ENCODE peak calls at places on chromosomes 13 and 19, in eight cellular contexts. Q is ovary, Z is transverse colon, T is suprapubic skin, A is tibial nerve, J is Peyer's patch, V is esophagus squamous epithelium, B is gastrocnemius medialis. Y is an unnamed sample.

GRCh38 chr19:20359933-20360720 is 193.1 kb downstream of the ZNF486 start:
- DNase-seq in Q (no peak), Z (no peak), T (no peak), A (no peak), J (no peak), V (no peak), B (no peak), Y (no peak)

GRCh38 chr13:84870190-84870589 is 929.0 kb downstream of the SLITRK6 start:
- DNase-seq in Q (no peak), Z (no peak), T (no peak), A (no peak), J (no peak), V (no peak), B (no peak), Y (no peak)

GRCh38 chr19:47479701-47480503 is 4.1 kb downstream of the KPTN start:
- DNase-seq in Q (no peak), Z (no peak), T (no peak), A (no peak), J (no peak), V (no peak), B (no peak), Y (no peak)

GRCh38 chr13:101942535-101943157 is 459.2 kb downstream of the FGF14 start:
- DNase-seq in Q (no peak), Z (no peak), T (no peak), A (no peak), J (no peak), V (no peak), B (no peak), Y (no peak)

GRCh38 chr19:55613930-55614710 is 8.7 kb downstream of the ZNF865 start:
- DNase-seq in Q (no peak), Z (no peak), T (no peak), A (no peak), J (no peak), V (no peak), B (no peak), Y (no peak)

GRCh38 chr13:51916962-51917361 is 55.2 kb downstream of the CCDC70 start:
- DNase-seq in Q (no peak), Z (no peak), T (no peak), A (no peak), J (no peak), V (no peak), B (no peak), Y (no peak)

GRCh38 chr13:20161275-20161950 is 561 bp upstream of the GJA3 start:
- DNase-seq in Q (no peak), Z (peak), T (no peak), A (no peak), J (no peak), V (no peak), B (no peak), Y (no peak)

GRCh38 chr13:113728571-113729054 is 30.4 kb upstream of the TMEM255B start:
- DNase-seq in Q (no peak), Z (no peak), T (peak), A (no peak), J (peak), V (no peak), B (no peak), Y (no peak)

GRCh38 chr13:27113436-27113835 is 58.2 kb downstream of the USP12 start:
- DNase-seq in Q (no peak), Z (no peak), T (no peak), A (no peak), J (no peak), V (no peak), B (no peak), Y (no peak)

GRCh38 chr19:42343344-42344110 is 18.1 kb downstream of the MEGF8 start:
- DNase-seq in Q (no peak), Z (no peak), T (no peak), A (no peak), J (no peak), V (no peak), B (no peak), Y (no peak)

GRCh38 chr13:47904239-47904638 is 96.8 kb downstream of the SUCLA2 start:
- DNase-seq in Q (no peak), Z (no peak), T (no peak), A (no peak), J (no peak), V (no peak), B (no peak), Y (peak)

GRCh38 chr13:27037571-27037970 is 134.0 kb downstream of the USP12 start:
- DNase-seq in Q (no peak), Z (no peak), T (no peak), A (no peak), J (no peak), V (no peak), B (no peak), Y (no peak)

GRCh38 chr13:113763961-113764792 is 5.2 kb downstream of the TMEM255B start:
- DNase-seq in Q (no peak), Z (no peak), T (no peak), A (no peak), J (peak), V (no peak), B (no peak), Y (no peak)

GRCh38 chr13:109131698-109132257 is 502.4 kb downstream of the MYO16 start:
- DNase-seq in Q (no peak), Z (no peak), T (no peak), A (no peak), J (no peak), V (no peak), B (no peak), Y (no peak)

GRCh38 chr19:47507031-47507430 is 7.8 kb downstream of the NAPA start:
- DNase-seq in Q (no peak), Z (no peak), T (no peak), A (no peak), J (no peak), V (no peak), B (no peak), Y (no peak)

GRCh38 chr13:77918391-77919261 is at the start of gene EDNRB:
- DNase-seq in Q (peak), Z (peak), T (peak), A (peak), J (peak), V (no peak), B (no peak), Y (no peak)

DNA sequence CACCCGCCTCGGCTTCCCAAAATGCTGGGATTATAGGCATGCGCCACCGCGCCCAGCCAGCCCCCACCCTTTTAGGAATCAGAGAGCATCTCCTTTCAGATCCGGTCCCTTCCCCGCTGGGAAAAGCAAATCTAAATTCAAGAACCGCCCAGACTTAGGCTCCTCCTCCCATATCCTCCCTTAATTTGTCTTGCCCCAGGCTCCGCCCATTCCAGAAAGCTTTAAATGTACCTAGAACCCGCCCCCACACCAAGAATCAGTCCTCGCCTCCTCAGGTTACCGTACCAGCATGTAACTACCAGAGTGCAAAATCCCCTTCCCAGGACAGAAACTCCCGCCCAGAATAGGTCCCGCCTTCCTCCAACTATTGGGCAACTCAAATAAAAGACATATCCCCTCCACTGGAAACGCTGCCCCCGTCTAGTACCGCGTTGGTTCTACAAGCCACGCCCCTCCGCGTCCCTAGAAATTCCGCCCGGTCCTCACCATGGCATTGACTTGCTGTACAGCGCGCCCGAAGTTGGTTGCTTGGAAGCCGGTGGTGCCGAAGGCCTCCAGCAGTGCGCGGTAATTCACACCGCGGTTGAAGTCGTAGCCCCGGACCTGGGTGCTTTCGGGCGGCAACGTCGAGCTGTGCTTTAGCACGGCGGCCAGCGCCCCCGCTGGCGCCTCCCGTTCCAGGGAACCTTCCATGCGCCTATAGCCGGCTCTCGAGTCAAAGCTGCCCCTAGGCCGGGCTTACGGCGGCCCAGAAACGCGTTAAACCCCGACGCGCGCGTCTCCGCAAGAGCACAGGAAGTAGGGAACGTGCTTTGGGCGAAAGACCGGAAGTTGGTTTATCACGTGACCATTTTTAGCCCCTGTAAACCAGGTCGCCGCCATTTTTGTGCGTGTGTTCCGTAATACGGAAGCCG is at the start of gene DHPS:
- DNase-seq in Q (peak), Z (peak), T (peak), A (peak), J (peak), V (peak), B (peak), Y (peak)
- TF ChIP-seq POLR2A in Q (peak), Z (peak), T (peak), A (peak), J (peak), V (no peak), B (peak), Y (peak)

GRCh38 chr19:14006766-14007562 is 844 bp upstream of the RFX1 start:
- DNase-seq in Q (no peak), Z (no peak), T (peak), A (no peak), J (no peak), V (no peak), B (no peak), Y (peak)
- TF ChIP-seq POLR2A in Q (peak), Z (peak), T (peak), A (peak), J (peak), V (no peak), B (peak), Y (peak)

GRCh38 chr19:2427323-2428026 is at the start of gene TIMM13:
- DNase-seq in Q (peak), Z (peak), T (peak), A (peak), J (peak), V (peak), B (peak), Y (peak)
- TF ChIP-seq POLR2A in Q (peak), Z (peak), T (peak), A (peak), J (peak), V (no peak), B (peak), Y (peak)

GRCh38 chr19:36054733-36055686 is at the start of gene WDR62:
- DNase-seq in Q (peak), Z (peak), T (peak), A (peak), J (peak), V (peak), B (peak), Y (peak)
- TF ChIP-seq POLR2A in Q (no peak), Z (no peak), T (no peak), A (no peak), J (no peak), V (no peak), B (no peak), Y (peak)

DNA sequence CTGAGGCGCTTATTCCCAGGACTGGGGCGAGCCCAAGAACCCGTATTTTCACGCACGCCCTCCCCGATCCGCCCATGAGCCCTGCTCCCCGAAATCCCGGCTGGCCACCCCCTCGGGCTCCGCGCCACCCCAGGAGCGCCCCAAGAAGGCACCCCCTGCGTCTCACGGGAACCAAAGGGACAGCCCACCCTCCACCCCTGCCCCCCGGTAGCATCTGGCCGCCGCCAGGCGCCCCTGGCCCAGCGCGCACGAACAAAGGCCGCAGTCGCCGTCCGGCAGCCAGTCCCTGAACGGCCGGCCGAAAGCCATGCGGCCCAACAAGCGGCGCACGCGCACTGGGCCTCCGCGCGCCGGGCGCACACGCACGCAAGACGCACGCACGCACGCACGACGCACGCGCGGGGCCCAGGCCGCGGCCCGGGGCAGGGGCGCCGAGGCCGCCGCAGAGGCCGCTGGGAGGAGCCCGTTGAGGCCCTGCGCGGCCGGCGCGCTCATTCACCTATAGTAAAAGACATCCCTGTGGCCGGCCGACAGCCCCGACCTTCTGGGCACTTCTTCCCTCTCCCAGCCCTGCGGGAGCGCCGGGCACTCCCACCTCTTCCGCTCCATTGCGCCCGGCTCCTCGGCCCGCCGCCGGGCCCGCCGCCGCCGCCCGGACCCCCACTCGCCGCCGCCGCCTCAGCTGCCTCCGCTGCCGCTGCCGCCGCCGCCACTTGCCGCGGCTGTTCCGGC is 476 bp downstream of the MBD3 start:
- DNase-seq in Q (peak), Z (peak), T (peak), A (peak), J (peak), V (no peak), B (peak), Y (peak)
- TF ChIP-seq POLR2A in Q (peak), Z (peak), T (peak), A (peak), J (peak), V (no peak), B (peak), Y (peak)